ENCODE peak calls at places on chromosomes 2 and 18, in nine cellular contexts. T is activated B cell treated with CpG ODN at 0.5 μM for 24 hours; J is activated CD8-positive, alpha-beta T cell treated with anti-CD3 and anti-CD28 coated beads for 36 hours; D is mesothelial cell of epicardium; Y is A549; S is endothelial cell; V is tibial artery; L is WTC11; C is hepatocyte. P is an unnamed sample.

GRCh38 chr2:38439226-38439612 is 62.1 kb upstream of the ATL2 start:
- DNase-seq in T (no peak), J (peak), D (no peak), Y (no peak), S (no peak), V (no peak), L (no peak), C (no peak), P (no peak)

GRCh38 chr2:224014336-224014735 is 24.8 kb downstream of the SERPINE2 start:
- DNase-seq in T (no peak), J (no peak), D (no peak), Y (no peak), S (no peak), V (no peak), L (no peak), C (no peak), P (no peak)

GRCh38 chr2:222535477-222535876 is 111.1 kb downstream of the SGPP2 start:
- DNase-seq in T (no peak), J (no peak), D (no peak), Y (no peak), S (no peak), V (no peak), L (no peak), C (no peak), P (no peak)

GRCh38 chr2:113834057-113834720 is 55.7 kb upstream of the ACTR3 start:
- DNase-seq in T (no peak), J (no peak), D (no peak), Y (no peak), S (no peak), V (no peak), L (no peak), C (no peak), P (no peak)

GRCh38 chr18:68948622-68949021 is 150.7 kb downstream of the CCDC102B start:
- DNase-seq in T (no peak), J (no peak), D (no peak), Y (no peak), S (no peak), V (no peak), L (no peak), C (no peak), P (no peak)

GRCh38 chr2:156191547-156191946 is 141.0 kb downstream of the NR4A2 start:
- DNase-seq in T (no peak), J (no peak), D (no peak), Y (no peak), S (no peak), V (no peak), L (no peak), C (no peak), P (no peak)

GRCh38 chr2:239308696-239309397 is 92.0 kb downstream of the HDAC4 start:
- DNase-seq in T (peak), J (no peak), D (no peak), Y (no peak), S (no peak), V (peak), L (no peak), C (peak), P (no peak)

GRCh38 chr2:10985260-10985659 is 73.5 kb downstream of the KCNF1 start:
- DNase-seq in T (no peak), J (no peak), D (no peak), Y (no peak), S (no peak), V (no peak), L (no peak), C (no peak), P (no peak)

GRCh38 chr2:48332286-48332685 is 197.7 kb upstream of the STON1 start:
- DNase-seq in T (no peak), J (no peak), D (no peak), Y (no peak), S (no peak), V (no peak), L (no peak), C (no peak), P (no peak)

GRCh38 chr2:202754936-202755335 is 116.6 kb downstream of the ICA1L start:
- DNase-seq in T (no peak), J (no peak), D (no peak), Y (no peak), S (no peak), V (no peak), L (no peak), C (no peak), P (no peak)

GRCh38 chr2:10514743-10515142 is 66.6 kb upstream of the ODC1 start:
- DNase-seq in T (no peak), J (no peak), D (no peak), Y (peak), S (no peak), V (no peak), L (no peak), C (no peak), P (no peak)

GRCh38 chr18:54440292-54440691 is 82.6 kb downstream of the C18orf54 start:
- DNase-seq in T (no peak), J (no peak), D (no peak), Y (no peak), S (no peak), V (peak), L (no peak), C (no peak), P (no peak)

GRCh38 chr2:217652761-217653160 is 350.0 kb downstream of the TNS1 start:
- DNase-seq in T (no peak), J (no peak), D (no peak), Y (no peak), S (no peak), V (no peak), L (no peak), C (no peak), P (no peak)

DNA sequence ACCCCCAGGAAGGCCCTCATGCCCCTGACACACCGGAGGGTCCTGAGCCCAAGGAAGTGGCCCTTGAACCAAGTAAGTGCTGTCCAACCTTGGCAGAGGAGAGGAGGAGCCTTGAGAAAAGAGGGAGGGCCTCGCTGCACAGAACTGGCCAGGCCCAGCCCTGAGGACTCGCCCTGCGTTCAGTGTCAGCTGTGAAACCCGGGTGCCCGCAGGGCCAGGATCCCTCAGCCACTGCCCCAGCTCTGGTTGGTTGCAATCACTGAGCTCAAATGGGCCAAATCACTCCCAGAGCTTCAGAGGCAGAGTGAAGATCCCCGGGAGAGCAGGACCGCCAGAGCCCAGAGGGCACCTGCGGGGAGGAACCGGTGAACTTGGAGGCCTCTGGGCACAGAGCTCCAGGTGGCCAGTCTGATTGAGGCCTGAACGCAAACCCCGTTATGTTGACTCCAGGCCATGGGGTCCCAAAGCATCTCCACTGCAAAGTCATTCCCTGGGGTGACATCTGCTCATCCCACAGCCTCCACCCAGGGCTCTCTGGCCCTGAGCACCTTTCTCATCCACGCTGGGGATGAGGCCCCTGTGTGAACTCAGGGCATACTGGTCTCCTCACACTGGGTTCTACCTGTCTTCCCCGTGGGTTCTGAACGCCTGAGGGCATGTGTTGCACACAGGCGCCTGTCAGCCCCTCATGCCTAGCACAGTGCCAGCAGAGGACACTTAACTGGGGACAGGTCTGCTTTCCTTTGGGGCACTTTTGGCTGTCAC is 11.9 kb downstream of the GBX2 start:
- DNase-seq in T (no peak), J (no peak), D (no peak), Y (no peak), S (no peak), V (no peak), L (no peak), C (no peak), P (no peak)
- TF ChIP-seq CTCF in T (no peak), J (no peak), D (no peak), Y (no peak), S (no peak), V (no peak), L (no peak), C (no peak), P (no peak)

GRCh38 chr2:233528182-233528581 is 38.4 kb downstream of the USP40 start:
- DNase-seq in T (no peak), J (no peak), D (no peak), Y (no peak), S (no peak), V (no peak), L (no peak), C (no peak), P (no peak)

GRCh38 chr2:233531880-233532458 is 34.6 kb downstream of the USP40 start:
- DNase-seq in T (no peak), J (no peak), D (no peak), Y (no peak), S (no peak), V (no peak), L (peak), C (no peak), P (no peak)

GRCh38 chr2:233535276-233535675 is 31.3 kb downstream of the USP40 start:
- DNase-seq in T (no peak), J (no peak), D (no peak), Y (no peak), S (no peak), V (no peak), L (no peak), C (no peak), P (no peak)

GRCh38 chr2:233532971-233533370 is 33.6 kb downstream of the USP40 start:
- DNase-seq in T (no peak), J (no peak), D (no peak), Y (no peak), S (no peak), V (no peak), L (no peak), C (no peak), P (no peak)

DNA sequence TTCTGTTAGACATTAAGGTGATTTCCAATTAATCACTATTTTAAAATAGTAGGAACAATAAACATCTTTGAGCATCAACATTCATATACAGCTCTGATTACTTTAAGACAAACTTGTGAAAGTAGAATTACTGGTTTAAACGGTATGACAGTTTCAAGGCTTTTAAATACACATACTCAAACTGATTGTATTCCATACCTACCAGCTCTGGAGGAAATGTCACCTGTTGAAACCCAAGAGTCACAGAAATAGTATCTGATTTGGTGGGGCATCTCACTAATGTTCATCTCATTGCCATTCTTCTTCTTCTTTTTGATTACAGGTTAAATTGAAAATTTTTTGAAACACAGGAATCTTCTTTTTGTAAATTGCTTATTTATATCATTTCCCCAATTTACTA is 36.2 kb downstream of the USP40 start:
- DNase-seq in T (no peak), J (no peak), D (no peak), Y (no peak), S (no peak), V (no peak), L (no peak), C (no peak), P (no peak)
- TF ChIP-seq CTCF in T (no peak), J (no peak), D (no peak), Y (no peak), S (no peak), V (no peak), L (no peak), C (no peak), P (no peak)

GRCh38 chr18:8548186-8548585 is 61.1 kb upstream of the RAB12 start:
- DNase-seq in T (no peak), J (no peak), D (no peak), Y (no peak), S (no peak), V (no peak), L (no peak), C (no peak), P (no peak)
- TF ChIP-seq CTCF in T (no peak), J (no peak), D (no peak), Y (no peak), S (no peak), V (no peak), L (no peak), C (no peak), P (no peak)

GRCh38 chr18:50853863-50854271 is 25.1 kb upstream of the ME2 start:
- DNase-seq in T (no peak), J (no peak), D (no peak), Y (peak), S (no peak), V (peak), L (no peak), C (peak), P (no peak)

GRCh38 chr18:50855976-50856772 is 22.7 kb upstream of the ME2 start:
- DNase-seq in T (no peak), J (no peak), D (no peak), Y (no peak), S (no peak), V (no peak), L (no peak), C (no peak), P (no peak)

GRCh38 chr18:50861617-50862016 is 17.3 kb upstream of the ME2 start:
- DNase-seq in T (no peak), J (no peak), D (no peak), Y (no peak), S (no peak), V (no peak), L (no peak), C (no peak), P (no peak)

GRCh38 chr18:50859793-50860192 is 19.1 kb upstream of the ME2 start:
- DNase-seq in T (no peak), J (no peak), D (no peak), Y (no peak), S (no peak), V (no peak), L (no peak), C (no peak), P (no peak)

DNA sequence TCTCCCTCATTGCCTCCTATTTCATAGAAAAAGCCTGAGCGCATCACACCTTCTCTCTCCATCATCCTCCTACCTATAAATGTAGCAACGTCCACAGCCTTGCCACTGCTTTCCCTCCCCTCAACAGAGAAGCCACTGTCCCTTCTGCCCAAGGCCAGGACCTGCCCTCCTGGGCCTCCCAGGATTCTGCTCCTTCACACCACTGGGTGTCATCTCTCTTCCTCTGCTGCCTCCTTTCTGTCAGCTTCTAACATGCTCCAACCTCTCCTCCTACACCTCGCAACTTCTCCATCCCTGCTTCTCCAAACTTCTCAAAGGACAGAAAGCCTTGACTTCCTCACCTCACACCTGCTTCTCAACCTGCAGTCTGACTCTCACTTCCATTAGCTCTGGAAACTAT is 21.2 kb upstream of the ME2 start:
- DNase-seq in T (no peak), J (no peak), D (no peak), Y (peak), S (no peak), V (no peak), L (no peak), C (no peak), P (no peak)
- TF ChIP-seq CTCF in T (no peak), J (no peak), D (no peak), Y (no peak), S (no peak), V (no peak), L (no peak), C (no peak), P (no peak)

GRCh38 chr2:231541605-231542509 is 11.6 kb upstream of the NMUR1 start:
- DNase-seq in T (no peak), J (peak), D (no peak), Y (peak), S (peak), V (no peak), L (peak), C (no peak), P (no peak)
- TF ChIP-seq CTCF in T (no peak), J (no peak), D (no peak), Y (no peak), S (peak), V (no peak), L (peak), C (no peak), P (no peak)

P was measured in thoracic aorta.